ENCODE peak calls at places on chromosomes 1 and 21, in six cellular contexts. One of them, this sample, is unnamed.

GRCh38 chr1:21436488-21437340 is 3.2 kb upstream of the NBPF3 start:
- DNase-seq in H1: no peak
- DNase-seq in HCT116: no peak
- DNase-seq in GM12878: no peak
- DNase-seq in K562: no peak
- DNase-seq in HepG2: no peak
- DNase-seq in this sample: no peak

GRCh38 chr1:83958704-83959103 is 40.2 kb downstream of the TTLL7 start:
- DNase-seq in GM12878: no peak
- DNase-seq in HepG2: no peak
- DNase-seq in H1: no peak
- DNase-seq in K562: no peak
- DNase-seq in HCT116: no peak
- DNase-seq in this sample: peak; percentile 41

GRCh38 chr1:71930526-71930925 is 351.8 kb downstream of the NEGR1 start:
- DNase-seq in H1: no peak
- DNase-seq in K562: no peak
- DNase-seq in GM12878: no peak
- DNase-seq in HCT116: no peak
- DNase-seq in HepG2: no peak
- DNase-seq in this sample: peak; percentile 23

GRCh38 chr1:235642943-235643371 is 6.6 kb downstream of the GNG4 start:
- DNase-seq in GM12878: no peak
- DNase-seq in K562: no peak
- DNase-seq in H1: no peak
- DNase-seq in HepG2: no peak
- DNase-seq in HCT116: no peak
- DNase-seq in this sample: no peak

GRCh38 chr1:17075470-17076255 is 21.8 kb upstream of the SDHB start:
- DNase-seq in K562: peak; percentile 61
- DNase-seq in HCT116: peak; percentile 18
- DNase-seq in GM12878: no peak
- DNase-seq in H1: peak; percentile 19
- DNase-seq in HepG2: peak; percentile 37
- DNase-seq in this sample: no peak

GRCh38 chr21:39687069-39687468 is 57.9 kb upstream of the IGSF5 start:
- DNase-seq in H1: no peak
- DNase-seq in HepG2: no peak
- DNase-seq in HCT116: no peak
- DNase-seq in GM12878: no peak
- DNase-seq in K562: no peak
- DNase-seq in this sample: no peak

GRCh38 chr1:203557390-203557789 is 63.4 kb downstream of the OPTC start:
- DNase-seq in GM12878: no peak
- DNase-seq in HCT116: no peak
- DNase-seq in K562: no peak
- DNase-seq in HepG2: no peak
- DNase-seq in H1: no peak
- DNase-seq in this sample: peak; percentile 83

GRCh38 chr1:39977202-39977601 is 22.3 kb downstream of the MFSD2A start:
- DNase-seq in K562: no peak
- DNase-seq in H1: no peak
- DNase-seq in HCT116: no peak
- DNase-seq in GM12878: no peak
- DNase-seq in HepG2: no peak
- DNase-seq in this sample: peak; percentile 4

GRCh38 chr1:79796434-79796833 is 789.9 kb upstream of the ADGRL4 start:
- DNase-seq in GM12878: no peak
- DNase-seq in H1: no peak
- DNase-seq in HepG2: no peak
- DNase-seq in HCT116: no peak
- DNase-seq in K562: no peak
- DNase-seq in this sample: no peak

GRCh38 chr1:212285685-212286436 is 651 bp downstream of the PPP2R5A start:
- DNase-seq in HepG2: no peak
- DNase-seq in HCT116: peak; percentile 21
- DNase-seq in GM12878: no peak
- DNase-seq in H1: no peak
- DNase-seq in K562: peak; percentile 70
- DNase-seq in this sample: peak; percentile 35

GRCh38 chr1:43276673-43277072 is 6.9 kb downstream of the TMEM125 start:
- DNase-seq in HepG2: peak; percentile 87
- DNase-seq in GM12878: no peak
- DNase-seq in K562: no peak
- DNase-seq in HCT116: no peak
- DNase-seq in H1: no peak
- DNase-seq in this sample: no peak

GRCh38 chr1:11873395-11873794 is 14.7 kb upstream of the NPPB start:
- DNase-seq in H1: no peak
- DNase-seq in HepG2: no peak
- DNase-seq in GM12878: no peak
- DNase-seq in K562: no peak
- DNase-seq in HCT116: no peak
- DNase-seq in this sample: no peak

GRCh38 chr1:29689372-29690030 is 453.2 kb downstream of the PTPRU start:
- DNase-seq in HepG2: no peak
- DNase-seq in K562: no peak
- DNase-seq in GM12878: no peak
- DNase-seq in HCT116: no peak
- DNase-seq in H1: no peak
- DNase-seq in this sample: no peak

GRCh38 chr1:117017648-117018047 is 16.1 kb downstream of the CD101 start:
- DNase-seq in GM12878: no peak
- DNase-seq in K562: no peak
- DNase-seq in H1: no peak
- DNase-seq in HepG2: no peak
- DNase-seq in HCT116: no peak
- DNase-seq in this sample: no peak

DNA sequence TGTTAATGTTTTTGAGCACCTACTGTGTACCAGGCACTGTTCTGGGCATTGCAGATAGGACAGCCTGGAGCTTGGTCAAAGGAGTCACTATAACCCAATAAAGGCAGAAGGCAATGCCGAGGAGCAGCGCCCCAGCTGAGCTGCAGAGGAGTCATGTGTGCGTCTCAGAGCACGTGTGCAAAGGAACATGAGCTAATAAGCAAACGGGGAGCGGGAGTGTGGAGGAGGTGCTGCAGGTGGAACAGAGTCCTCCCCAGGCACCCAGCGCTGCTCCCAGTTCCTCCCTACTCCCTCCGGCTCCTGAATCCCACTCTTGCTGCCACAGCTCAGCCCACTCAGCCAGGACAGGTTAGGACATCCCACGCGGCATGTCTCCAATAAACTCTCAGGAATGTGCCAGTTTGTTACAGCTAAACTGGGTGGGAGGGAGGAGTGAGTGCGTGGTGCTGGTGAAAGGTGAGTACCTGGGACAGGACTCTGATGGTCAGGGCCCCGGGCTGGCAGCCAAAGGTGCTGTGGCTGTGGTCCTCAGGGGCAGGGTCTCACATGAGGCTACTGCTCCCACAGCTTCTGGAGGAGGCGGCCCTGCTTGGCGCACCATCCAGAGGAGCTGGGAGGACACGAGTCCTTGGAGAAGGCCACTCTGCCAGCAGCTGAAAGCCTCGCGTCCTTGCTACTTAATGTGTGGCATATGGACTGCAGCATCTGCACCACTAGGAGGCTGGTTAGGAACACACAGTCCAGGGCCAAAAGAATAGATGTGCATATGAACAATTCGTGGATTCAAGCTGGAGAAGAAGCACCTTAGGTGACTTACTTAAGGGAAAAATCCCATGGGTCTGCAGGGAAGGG is 52.3 kb downstream of the GRIK3 start:
- DNase-seq in K562: no peak
- DNase-seq in GM12878: no peak
- DNase-seq in HCT116: no peak
- DNase-seq in HepG2: no peak
- DNase-seq in H1: no peak
- DNase-seq in this sample: no peak
- TF ChIP-seq CEBPB in K562: no peak
- TF ChIP-seq CEBPB in GM12878: no peak
- TF ChIP-seq CEBPB in HCT116: no peak
- TF ChIP-seq CEBPB in HepG2: no peak
- TF ChIP-seq CEBPB in H1: no peak
- TF ChIP-seq CEBPB in this sample: no peak

GRCh38 chr1:18947570-18947969 is 8.9 kb downstream of the IFFO2 start:
- DNase-seq in GM12878: no peak
- DNase-seq in H1: no peak
- DNase-seq in HCT116: no peak
- DNase-seq in HepG2: no peak
- DNase-seq in K562: no peak
- DNase-seq in this sample: no peak
- H2AFZ ChIP-seq in GM12878: no peak overlapping the region
- H2AFZ ChIP-seq in H1: no peak overlapping the region
- H2AFZ ChIP-seq in HCT116: no peak overlapping the region
- H2AFZ ChIP-seq in HepG2: no peak overlapping the region
- H2AFZ ChIP-seq in K562: no peak overlapping the region
- H2AFZ ChIP-seq in this sample: peak overlapping the region; percentile 46

GRCh38 chr1:94094466-94095111 is 26.4 kb downstream of the ABCA4 start:
- DNase-seq in H1: no peak
- DNase-seq in GM12878: no peak
- DNase-seq in HepG2: no peak
- DNase-seq in K562: no peak
- DNase-seq in HCT116: no peak
- DNase-seq in this sample: peak; percentile 78

GRCh38 chr1:94093351-94093750 is 27.6 kb downstream of the ABCA4 start:
- DNase-seq in K562: no peak
- DNase-seq in H1: no peak
- DNase-seq in HCT116: no peak
- DNase-seq in GM12878: no peak
- DNase-seq in HepG2: no peak
- DNase-seq in this sample: no peak

GRCh38 chr1:94092210-94092613 is 28.7 kb downstream of the ABCA4 start:
- DNase-seq in H1: no peak
- DNase-seq in HepG2: no peak
- DNase-seq in K562: no peak
- DNase-seq in HCT116: no peak
- DNase-seq in GM12878: no peak
- DNase-seq in this sample: peak; percentile 61

GRCh38 chr1:94095112-94095637 is 25.8 kb downstream of the ABCA4 start:
- DNase-seq in K562: no peak
- DNase-seq in HepG2: no peak
- DNase-seq in GM12878: no peak
- DNase-seq in HCT116: no peak
- DNase-seq in H1: no peak
- DNase-seq in this sample: peak; percentile 95

DNA sequence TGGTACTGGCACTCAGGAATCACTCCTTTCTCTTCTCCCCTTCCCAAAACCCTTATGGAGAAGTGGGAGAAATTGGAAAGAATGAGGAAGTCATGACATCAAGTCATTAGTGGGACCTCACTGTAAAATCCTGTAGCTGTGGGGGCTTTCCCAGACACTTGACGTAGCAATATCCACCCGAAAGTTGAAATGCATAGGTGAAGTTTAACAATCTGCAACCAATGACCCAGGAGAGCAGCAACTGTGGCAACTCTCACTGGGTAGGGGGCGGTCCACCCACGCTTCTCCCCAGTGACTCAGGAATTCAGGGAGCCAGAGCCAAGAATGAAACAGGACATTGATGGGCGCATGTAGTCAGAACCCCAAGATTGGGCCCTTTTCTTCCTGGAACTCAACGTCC is 27.0 kb downstream of the ABCA4 start:
- DNase-seq in H1: no peak
- DNase-seq in K562: no peak
- DNase-seq in GM12878: no peak
- DNase-seq in HepG2: no peak
- DNase-seq in HCT116: no peak
- DNase-seq in this sample: peak; percentile 57
- TF ChIP-seq CEBPB in H1: no peak
- TF ChIP-seq CEBPB in K562: no peak
- TF ChIP-seq CEBPB in GM12878: no peak
- TF ChIP-seq CEBPB in HepG2: no peak
- TF ChIP-seq CEBPB in HCT116: no peak
- TF ChIP-seq CEBPB in this sample: no peak

GRCh38 chr21:16345757-16346156 is 616.0 kb downstream of the USP25 start:
- DNase-seq in K562: no peak
- DNase-seq in HCT116: no peak
- DNase-seq in HepG2: no peak
- DNase-seq in GM12878: no peak
- DNase-seq in H1: no peak
- DNase-seq in this sample: no peak

GRCh38 chr21:16347223-16347622 is 617.4 kb downstream of the USP25 start:
- DNase-seq in GM12878: no peak
- DNase-seq in HCT116: no peak
- DNase-seq in HepG2: no peak
- DNase-seq in H1: no peak
- DNase-seq in K562: no peak
- DNase-seq in this sample: no peak

GRCh38 chr21:16342932-16343331 is 613.1 kb downstream of the USP25 start:
- DNase-seq in HepG2: no peak
- DNase-seq in HCT116: no peak
- DNase-seq in H1: no peak
- DNase-seq in GM12878: no peak
- DNase-seq in K562: no peak
- DNase-seq in this sample: no peak

GRCh38 chr21:16343776-16344175 is 614.0 kb downstream of the USP25 start:
- DNase-seq in H1: no peak
- DNase-seq in GM12878: no peak
- DNase-seq in K562: no peak
- DNase-seq in HCT116: no peak
- DNase-seq in HepG2: no peak
- DNase-seq in this sample: no peak
- H2AFZ ChIP-seq in H1: peak overlapping the region; percentile 92
- H2AFZ ChIP-seq in GM12878: no peak overlapping the region
- H2AFZ ChIP-seq in K562: no peak overlapping the region
- H2AFZ ChIP-seq in HCT116: no peak overlapping the region
- H2AFZ ChIP-seq in HepG2: no peak overlapping the region
- H2AFZ ChIP-seq in this sample: no peak overlapping the region

GRCh38 chr1:63966016-63966415 is 192.2 kb downstream of the ROR1 start:
- DNase-seq in HCT116: no peak
- DNase-seq in GM12878: no peak
- DNase-seq in K562: no peak
- DNase-seq in H1: no peak
- DNase-seq in HepG2: no peak
- DNase-seq in this sample: no peak

GRCh38 chr1:63971557-63971956 is 197.7 kb downstream of the ROR1 start:
- DNase-seq in HepG2: no peak
- DNase-seq in H1: no peak
- DNase-seq in GM12878: no peak
- DNase-seq in HCT116: no peak
- DNase-seq in K562: no peak
- DNase-seq in this sample: no peak

GRCh38 chr1:63967901-63968300 is 194.1 kb downstream of the ROR1 start:
- DNase-seq in HepG2: no peak
- DNase-seq in K562: no peak
- DNase-seq in GM12878: no peak
- DNase-seq in H1: no peak
- DNase-seq in HCT116: no peak
- DNase-seq in this sample: peak; percentile 19

GRCh38 chr1:63968663-63969460 is 195.0 kb downstream of the ROR1 start:
- DNase-seq in H1: no peak
- DNase-seq in HCT116: no peak
- DNase-seq in HepG2: no peak
- DNase-seq in GM12878: no peak
- DNase-seq in K562: no peak
- DNase-seq in this sample: peak; percentile 54

DNA sequence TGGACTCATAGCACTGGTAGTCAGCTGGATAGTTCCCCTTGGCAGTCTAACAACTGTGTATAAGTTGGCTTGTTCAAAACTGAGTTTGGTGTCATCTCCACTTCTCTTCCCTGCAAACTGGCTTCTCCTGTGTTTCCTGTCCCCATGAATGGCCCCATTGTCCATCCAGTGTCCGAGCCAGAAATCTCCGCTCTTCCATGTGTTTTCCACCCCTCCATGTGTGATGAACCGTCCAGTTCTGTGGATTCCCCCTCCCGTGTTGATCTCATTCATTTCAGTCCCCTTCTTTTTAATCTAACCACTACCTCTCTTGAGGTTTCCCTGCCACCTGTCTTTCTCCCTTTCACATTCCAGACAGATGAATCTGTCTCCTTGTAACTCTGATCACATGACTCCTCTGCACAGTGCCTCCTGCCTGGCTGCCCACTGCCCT is 195.7 kb downstream of the ROR1 start:
- DNase-seq in HCT116: peak; percentile 26
- DNase-seq in GM12878: no peak
- DNase-seq in H1: no peak
- DNase-seq in HepG2: no peak
- DNase-seq in K562: no peak
- DNase-seq in this sample: peak; percentile 12
- TF ChIP-seq CEBPB in HCT116: no peak
- TF ChIP-seq CEBPB in GM12878: no peak
- TF ChIP-seq CEBPB in H1: no peak
- TF ChIP-seq CEBPB in HepG2: no peak
- TF ChIP-seq CEBPB in K562: no peak
- TF ChIP-seq CEBPB in this sample: no peak